ENCODE peak calls at places on chromosomes 7 and 10, in four cellular contexts. Z, U, Y and J are unnamed samples.

GRCh38 chr7:27156508-27156898 is at the start of gene HOXA7:
- DNase-seq in Y (no peak), U (peak), Z (peak), J (peak)

GRCh38 chr10:47098238-47098637 is 187.0 kb downstream of the PTPN20 start:
- DNase-seq in Z (no peak), U (no peak), Y (no peak), J (no peak)

GRCh38 chr10:93867481-93867880 is 26.3 kb upstream of the SLC35G1 start:
- DNase-seq in Z (no peak), Y (no peak), U (no peak), J (no peak)

GRCh38 chr10:126684171-126684745 is 13.8 kb upstream of the C10orf90 start:
- DNase-seq in Y (peak), U (no peak), Z (no peak), J (peak)

GRCh38 chr7:66952343-66953043 is 31.5 kb downstream of the TMEM248 start:
- DNase-seq in Z (no peak), Y (peak), U (peak), J (peak)

GRCh38 chr7:120260111-120260510 is 12.9 kb upstream of the KCND2 start:
- DNase-seq in Y (no peak), U (no peak), Z (no peak), J (peak)

GRCh38 chr7:41769162-41769561 is 66.3 kb upstream of the INHBA start:
- DNase-seq in U (no peak), Y (no peak), Z (no peak), J (no peak)

GRCh38 chr10:119153661-119154060 is 11.9 kb downstream of the SFXN4 start:
- DNase-seq in U (no peak), Y (no peak), Z (no peak), J (no peak)

GRCh38 chr7:126411821-126412383 is 840.8 kb downstream of the GRM8 start:
- DNase-seq in Y (no peak), Z (no peak), U (no peak), J (no peak)

GRCh38 chr7:78139335-78139734 is 340.8 kb downstream of the PHTF2 start:
- DNase-seq in U (peak), Y (peak), Z (no peak), J (no peak)

GRCh38 chr7:131626643-131627042 is 70.2 kb upstream of the PODXL start:
- DNase-seq in Y (no peak), Z (no peak), U (no peak), J (no peak)

GRCh38 chr7:79979437-79979836 is 155.2 kb upstream of the GNAI1 start:
- DNase-seq in U (peak), Z (no peak), Y (peak), J (no peak)

GRCh38 chr10:43292745-43293676 is 26.1 kb upstream of the RASGEF1A start:
- DNase-seq in Z (peak), Y (peak), U (peak), J (peak)

GRCh38 chr7:77415474-77415821 is 701 bp downstream of the GSAP start:
- DNase-seq in Z (no peak), Y (no peak), U (no peak), J (peak)

GRCh38 chr10:50600831-50601466 is 22.8 kb downstream of the SGMS1 start:
- DNase-seq in U (peak), Z (no peak), Y (peak), J (no peak)

GRCh38 chr10:119762805-119763798 is 37.3 kb downstream of the INPP5F start:
- DNase-seq in Z (no peak), Y (no peak), U (peak), J (no peak)

GRCh38 chr7:2668401-2668800 is 19.6 kb upstream of the AMZ1 start:
- DNase-seq in U (peak), Y (peak), Z (no peak), J (peak)

GRCh38 chr10:132444877-132445351 is 47.9 kb downstream of the PWWP2B start:
- DNase-seq in Y (no peak), Z (no peak), U (no peak), J (no peak)

GRCh38 chr10:71093531-71093930 is 118.8 kb upstream of the UNC5B start:
- DNase-seq in Y (no peak), Z (no peak), U (no peak), J (no peak)

GRCh38 chr7:15352807-15353206 is 209.0 kb downstream of the AGMO start:
- DNase-seq in Z (no peak), Y (no peak), U (no peak), J (no peak)

GRCh38 chr10:89213191-89213808 is 6.2 kb upstream of the CH25H start:
- DNase-seq in Z (no peak), Y (peak), U (peak), J (no peak)

GRCh38 chr10:105262666-105263065 is 621.6 kb downstream of the SORCS3 start:
- DNase-seq in Z (no peak), U (no peak), Y (no peak), J (no peak)

GRCh38 chr7:128032605-128033235 is 1.5 kb upstream of the LRRC4 start:
- DNase-seq in Z (peak), Y (peak), U (peak), J (no peak)

GRCh38 chr7:77331938-77332695 is 84.0 kb downstream of the GSAP start:
- DNase-seq in Z (peak), U (peak), Y (peak), J (peak)

GRCh38 chr7:6162331-6162620 is 110.1 kb downstream of the CYTH3 start:
- DNase-seq in Z (no peak), U (no peak), Y (no peak), J (no peak)

GRCh38 chr7:234712-235553 is 42.6 kb downstream of the FAM20C start:
- DNase-seq in U (peak), Z (no peak), Y (peak), J (peak)

GRCh38 chr7:235576-236395 is 43.4 kb downstream of the FAM20C start:
- DNase-seq in Z (no peak), U (no peak), Y (no peak), J (no peak)

GRCh38 chr7:232571-233455 is 40.4 kb downstream of the FAM20C start:
- DNase-seq in U (peak), Y (peak), Z (no peak), J (no peak)

GRCh38 chr7:233456-234035 is 41.2 kb downstream of the FAM20C start:
- DNase-seq in U (peak), Y (peak), Z (no peak), J (no peak)

DNA sequence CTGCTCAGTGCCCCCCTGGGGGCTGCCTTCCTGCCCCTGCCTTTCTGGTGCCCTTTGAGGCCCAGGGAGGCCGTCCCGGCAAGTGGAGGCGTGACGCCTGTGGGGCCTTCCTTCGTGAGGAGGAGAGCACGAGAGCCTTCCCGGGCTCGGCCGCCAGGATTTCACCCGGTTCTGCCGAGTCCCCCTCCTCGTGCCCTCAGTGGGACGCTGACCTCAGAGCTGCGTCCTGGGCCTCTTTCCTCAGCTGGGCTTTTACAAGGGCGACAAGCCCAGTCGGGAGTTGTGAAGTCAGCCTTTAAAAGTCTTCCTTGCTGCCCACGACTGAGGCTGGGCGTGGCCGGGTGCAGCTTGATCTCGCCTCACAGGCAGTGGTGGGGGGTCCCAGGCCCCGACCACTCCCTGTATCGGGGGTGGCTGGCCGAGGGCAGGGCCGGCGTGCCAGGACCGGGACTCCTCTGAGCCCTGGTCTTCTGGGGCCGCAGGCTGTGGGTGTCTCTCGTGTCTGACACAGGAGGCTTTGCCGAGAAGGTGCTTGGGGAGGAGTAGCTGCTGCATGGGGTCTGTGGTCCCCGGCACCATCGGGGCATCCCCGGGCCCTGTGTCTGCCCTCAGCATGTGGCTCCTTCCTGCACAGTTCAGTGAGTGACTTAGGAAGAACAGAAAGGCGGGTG is 41.8 kb downstream of the FAM20C start:
- DNase-seq in Z (no peak), U (peak), Y (peak), J (no peak)
- H3K4ac ChIP-seq in Z (no peak), U (peak), Y (peak), J (no peak)

GRCh38 chr7:32892521-32893224 is 1.1 kb upstream of the KBTBD2 start:
- DNase-seq in Z (peak), U (peak), Y (peak), J (peak)
- H3K4ac ChIP-seq in Z (no peak), U (peak), Y (peak), J (peak)

GRCh38 chr10:3421537-3422257 is 249.1 kb upstream of the PITRM1 start:
- DNase-seq in Z (no peak), Y (no peak), U (no peak), J (peak)

GRCh38 chr10:3418901-3419300 is 246.3 kb upstream of the PITRM1 start:
- DNase-seq in Y (no peak), U (no peak), Z (no peak), J (no peak)

GRCh38 chr10:3422282-3422681 is 249.7 kb upstream of the PITRM1 start:
- DNase-seq in Y (no peak), Z (no peak), U (no peak), J (no peak)

GRCh38 chr10:3419719-3420495 is 247.3 kb upstream of the PITRM1 start:
- DNase-seq in Y (no peak), U (no peak), Z (no peak), J (no peak)

GRCh38 chr10:3420527-3421469 is 248.2 kb upstream of the PITRM1 start:
- DNase-seq in Z (no peak), U (no peak), Y (no peak), J (peak)
- H3K4ac ChIP-seq in Z (no peak), U (no peak), Y (no peak), J (no peak)

DNA sequence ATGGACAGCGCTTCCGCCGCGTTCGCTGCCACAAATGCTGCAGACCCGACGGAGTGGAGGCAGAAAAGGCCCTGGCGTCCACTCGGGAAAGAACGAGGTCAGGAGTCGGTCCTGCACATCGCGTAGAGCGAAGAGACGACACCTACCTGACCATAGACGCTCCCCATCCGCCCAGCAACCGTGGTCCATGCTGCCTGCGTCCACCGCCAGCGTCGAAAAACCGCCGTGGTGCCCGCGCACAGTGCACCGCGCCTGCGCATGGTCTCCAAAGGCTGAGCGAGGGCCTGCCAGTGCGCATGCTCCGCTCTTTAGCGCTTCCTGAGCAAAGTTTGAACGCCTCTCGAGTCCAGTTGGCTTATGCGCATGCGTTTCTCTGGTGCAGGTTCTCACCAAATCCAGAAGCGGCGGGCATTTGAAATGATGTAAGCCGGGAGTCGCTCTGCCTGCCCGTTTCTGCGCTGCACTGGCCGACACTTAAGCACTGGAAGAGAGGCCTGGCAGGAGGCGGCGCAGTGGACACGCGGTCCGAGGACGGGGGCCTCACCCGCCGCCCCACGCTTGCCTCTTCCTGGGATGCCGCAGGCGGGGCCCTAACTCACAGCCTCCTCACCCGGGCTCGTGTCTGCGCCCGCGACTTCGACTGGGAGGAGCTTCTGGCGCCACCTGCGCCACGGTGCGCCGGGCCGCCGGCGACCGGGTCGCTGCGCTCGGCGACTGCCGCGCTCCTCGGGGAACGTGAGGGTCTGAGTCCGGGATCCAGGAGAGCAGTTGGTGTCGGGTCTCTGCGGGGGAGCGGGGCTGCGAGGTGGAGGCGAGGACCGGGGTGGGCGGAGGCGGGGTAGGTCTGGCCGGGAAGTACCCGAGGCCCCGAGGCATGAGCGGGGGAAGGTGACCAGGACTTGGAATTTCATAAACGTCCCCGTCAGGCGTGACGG is at the start of gene FAM24B:
- DNase-seq in Y (no peak), U (peak), Z (peak), J (peak)
- H3K4ac ChIP-seq in Y (no peak), U (peak), Z (no peak), J (no peak)

GRCh38 chr7:76292206-76292573 is 10.3 kb upstream of the HSPB1 start:
- DNase-seq in U (no peak), Z (no peak), Y (peak), J (peak)
- H3K4ac ChIP-seq in U (peak), Z (no peak), Y (peak), J (peak)

GRCh38 chr10:72243822-72244437 is 27.9 kb upstream of the ASCC1 start:
- DNase-seq in U (peak), Y (peak), Z (no peak), J (peak)
- H3K4ac ChIP-seq in U (peak), Y (peak), Z (no peak), J (no peak)

DNA sequence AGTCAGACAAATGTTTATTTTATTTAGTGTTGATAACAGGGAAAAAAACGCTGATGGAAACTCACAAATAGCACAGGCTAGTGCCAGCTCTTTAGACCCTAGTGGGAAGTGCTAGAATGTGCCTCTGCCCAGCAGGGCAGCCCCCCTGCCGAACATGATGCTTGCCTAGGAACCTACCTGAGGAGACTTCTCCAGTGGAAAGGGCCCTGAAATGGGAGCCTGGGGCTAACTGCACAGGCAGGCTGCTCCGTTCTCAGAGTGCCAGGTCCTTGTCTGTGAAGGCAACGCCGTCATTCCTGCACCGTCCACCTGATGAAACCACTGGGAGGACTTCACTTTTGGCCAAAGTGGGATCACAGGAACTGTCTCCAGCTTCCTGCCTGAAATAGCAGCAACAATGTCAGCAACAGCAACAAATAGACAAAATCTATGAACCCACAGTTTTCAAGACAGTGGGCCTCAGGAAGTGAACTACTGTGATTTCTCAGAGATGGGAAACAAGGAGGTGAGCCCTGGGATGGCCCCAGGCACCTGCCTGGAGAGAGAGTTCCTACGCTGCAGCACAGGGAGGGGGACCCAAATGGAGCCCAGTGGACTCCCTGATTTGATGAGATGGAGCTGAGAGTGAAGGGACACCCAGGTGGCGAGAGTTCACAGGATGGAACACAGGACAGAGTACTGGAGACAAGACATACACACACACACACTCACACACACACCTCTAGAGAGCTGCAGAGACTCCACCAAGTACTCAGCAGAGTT is 379.8 kb downstream of the RPS24 start:
- DNase-seq in Y (no peak), Z (peak), U (peak), J (no peak)
- H3K4ac ChIP-seq in Y (no peak), Z (no peak), U (no peak), J (no peak)

GRCh38 chr10:87642988-87643387 is 16.7 kb upstream of the PAPSS2 start:
- DNase-seq in Y (peak), Z (no peak), U (no peak), J (no peak)

GRCh38 chr10:87640043-87640442 is 19.6 kb upstream of the PAPSS2 start:
- DNase-seq in U (peak), Y (no peak), Z (no peak), J (no peak)

GRCh38 chr10:87641065-87641464 is 18.6 kb upstream of the PAPSS2 start:
- DNase-seq in U (no peak), Y (no peak), Z (no peak), J (no peak)

GRCh38 chr10:87643920-87644319 is 15.8 kb upstream of the PAPSS2 start:
- DNase-seq in Z (no peak), U (no peak), Y (no peak), J (no peak)

GRCh38 chr10:87642486-87642885 is 17.2 kb upstream of the PAPSS2 start:
- DNase-seq in Z (no peak), Y (no peak), U (no peak), J (no peak)
- H3K4ac ChIP-seq in Z (no peak), Y (no peak), U (no peak), J (no peak)